ENCODE peak calls at places on chromosomes 5 and 9, in four cellular contexts. W, U, O and A are unnamed samples.

GRCh38 chr9:112605963-112606699 is 111.8 kb downstream of the INIP start:
- DNase-seq in W (no peak), U (no peak), O (no peak), A (no peak)

GRCh38 chr5:147560982-147561381 is 51.1 kb upstream of the DPYSL3 start:
- DNase-seq in W (no peak), U (no peak), O (no peak), A (no peak)

GRCh38 chr5:34699155-34700077 is 43.3 kb downstream of the RAI14 start:
- DNase-seq in W (no peak), U (no peak), O (no peak), A (no peak)

GRCh38 chr5:91263898-91264297 is 119.2 kb downstream of the ARRDC3 start:
- DNase-seq in W (no peak), U (no peak), O (no peak), A (no peak)

GRCh38 chr5:172849636-172850453 is 15.8 kb downstream of the ERGIC1 start:
- DNase-seq in W (no peak), U (no peak), O (no peak), A (peak; percentile 78)

GRCh38 chr5:142360607-142361120 is 35.8 kb upstream of the SPRY4 start:
- DNase-seq in W (peak; percentile 81), U (no peak), O (no peak), A (peak; percentile 48)

GRCh38 chr9:2228132-2228531 is 213.0 kb downstream of the SMARCA2 start:
- DNase-seq in W (no peak), U (no peak), O (no peak), A (no peak)

GRCh38 chr9:108869092-108869725 is 7.1 kb downstream of the ACTL7A start:
- DNase-seq in W (peak; percentile 78), U (no peak), O (no peak), A (peak; percentile 99)

GRCh38 chr5:112848116-112848811 is 12.8 kb upstream of the SRP19 start:
- DNase-seq in W (peak; percentile 91), U (no peak), O (no peak), A (peak; percentile 62)

GRCh38 chr9:120583958-120584369 is 4.0 kb upstream of the CDK5RAP2 start:
- DNase-seq in W (peak; percentile 75), U (peak; percentile 5), O (no peak), A (peak; percentile 40)

GRCh38 chr5:179439181-179439990 is 94.1 kb upstream of the ADAMTS2 start:
- DNase-seq in W (no peak), U (no peak), O (no peak), A (no peak)

GRCh38 chr5:104189031-104189430 is 626.4 kb upstream of the NUDT12 start:
- DNase-seq in W (peak; percentile 93), U (no peak), O (no peak), A (no peak)

GRCh38 chr5:45295231-45295630 is 400.9 kb downstream of the HCN1 start:
- DNase-seq in W (no peak), U (no peak), O (no peak), A (no peak)

GRCh38 chr5:16179936-16180788 is 571 bp upstream of the MARCHF11 start:
- DNase-seq in W (no peak), U (no peak), O (no peak), A (no peak)

GRCh38 chr5:9456435-9457042 is 89.3 kb downstream of the SEMA5A start:
- DNase-seq in W (peak; percentile 85), U (no peak), O (no peak), A (no peak)

GRCh38 chr5:61298580-61298979 is 33.5 kb upstream of the ZSWIM6 start:
- DNase-seq in W (peak; percentile 68), U (no peak), O (no peak), A (no peak)

GRCh38 chr5:141512390-141513020 is 23.6 kb downstream of the PCDHGC5 start:
- DNase-seq in W (peak; percentile 81), U (peak; percentile 82), O (peak; percentile 71), A (peak; percentile 38)

DNA sequence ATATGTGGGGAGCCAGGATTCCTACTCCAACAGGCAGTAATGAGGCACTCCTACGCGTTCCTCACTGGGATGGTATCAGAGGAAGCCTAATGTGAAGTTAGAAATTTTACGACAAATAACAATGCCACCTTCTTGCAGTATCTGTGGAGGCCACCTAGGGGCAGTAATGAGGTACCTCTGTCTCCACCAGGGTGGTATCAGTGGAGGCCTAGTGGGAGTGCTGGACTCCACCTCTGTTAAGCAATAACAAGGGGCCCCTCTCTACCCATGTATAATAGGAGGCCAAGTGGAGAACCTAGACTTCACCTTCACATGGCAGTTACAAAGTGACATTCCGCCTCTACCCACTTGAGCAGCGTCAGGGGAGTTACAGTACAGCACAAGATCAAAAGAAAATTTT is 147.9 kb downstream of the PLPPR1 start:
- DNase-seq in W (no peak), U (no peak), O (no peak), A (no peak)
- TF ChIP-seq CTCF in W (no peak), U (no peak), O (no peak), A (no peak)

GRCh38 chr9:134781895-134782294 is 98.7 kb upstream of the FCN2 start:
- DNase-seq in W (no peak), U (no peak), O (no peak), A (no peak)
- TF ChIP-seq CTCF in W (peak; percentile 45), U (no peak), O (no peak), A (no peak)

GRCh38 chr5:169288066-169288753 is 12.7 kb downstream of the SLIT3 start:
- DNase-seq in W (no peak), U (no peak), O (no peak), A (no peak)
- TF ChIP-seq CTCF in W (no peak), U (no peak), O (no peak), A (no peak)

DNA sequence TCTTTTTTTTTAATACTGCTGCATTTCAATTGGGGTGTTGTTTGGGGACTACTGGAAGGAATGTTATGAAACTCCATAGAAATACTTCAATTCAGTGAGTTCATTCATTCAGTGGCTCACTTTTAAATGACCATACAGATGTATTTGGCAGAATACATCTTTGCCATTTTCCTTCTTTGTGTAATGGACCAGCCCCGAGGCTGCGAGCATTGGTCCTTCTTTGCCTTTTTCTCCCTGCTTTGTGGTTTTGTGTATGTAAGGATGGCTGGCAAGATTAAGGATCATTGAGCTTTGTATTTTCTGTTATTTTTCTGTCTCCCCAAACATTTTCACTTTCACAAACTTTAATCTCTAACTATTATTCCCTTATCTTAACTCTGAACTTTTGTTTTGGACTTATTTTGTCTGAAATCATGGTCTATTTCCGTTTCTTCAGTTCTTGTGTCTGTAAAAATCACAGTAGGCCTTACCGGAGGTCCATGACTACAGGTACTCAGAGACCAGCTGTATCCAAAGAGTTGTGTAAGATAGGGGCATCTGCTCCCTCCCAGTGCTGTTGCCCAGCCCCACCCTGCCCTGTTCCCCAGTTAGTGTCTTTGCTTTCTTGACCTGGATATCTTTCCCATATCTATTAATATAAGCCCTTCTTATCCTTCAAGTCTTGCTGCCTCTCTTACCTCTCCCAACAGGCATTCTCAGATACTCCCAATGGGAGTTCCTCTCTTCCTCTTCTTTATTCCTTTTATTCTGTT is 154.3 kb upstream of the DMRT1 start:
- DNase-seq in W (no peak), U (no peak), O (no peak), A (no peak)
- TF ChIP-seq CTCF in W (no peak), U (no peak), O (no peak), A (no peak)

GRCh38 chr5:42886612-42887011 is 74.9 kb upstream of the SELENOP start:
- DNase-seq in W (peak; percentile 15), U (no peak), O (no peak), A (no peak)

GRCh38 chr5:42879267-42879666 is 67.6 kb upstream of the SELENOP start:
- DNase-seq in W (no peak), U (no peak), O (no peak), A (no peak)

GRCh38 chr5:42880621-42881020 is 68.9 kb upstream of the SELENOP start:
- DNase-seq in W (no peak), U (no peak), O (no peak), A (no peak)

GRCh38 chr5:42884326-42884725 is 72.6 kb upstream of the SELENOP start:
- DNase-seq in W (no peak), U (no peak), O (no peak), A (no peak)

GRCh38 chr5:42881416-42882109 is 69.9 kb upstream of the SELENOP start:
- DNase-seq in W (no peak), U (no peak), O (no peak), A (no peak)
- TF ChIP-seq CTCF in W (no peak), U (no peak), O (no peak), A (no peak)